ENCODE peak calls at places on chromosome 2, in five cellular contexts. One of them, this sample, is unnamed.

GRCh38 chr2:219496781-219497494 is 1.8 kb upstream of the GMPPA start:
- DNase-seq in SK-N-SH: no peak
- DNase-seq in GM12878: no peak
- DNase-seq in HepG2: no peak
- DNase-seq in K562: no peak
- DNase-seq in this sample: no peak

GRCh38 chr2:235765181-235765820 is 271.5 kb downstream of the AGAP1 start:
- DNase-seq in K562: no peak
- DNase-seq in HepG2: no peak
- DNase-seq in GM12878: no peak
- DNase-seq in SK-N-SH: no peak
- DNase-seq in this sample: peak

GRCh38 chr2:205746408-205746785 is 64.1 kb downstream of the NRP2 start:
- DNase-seq in SK-N-SH: peak
- DNase-seq in K562: no peak
- DNase-seq in GM12878: no peak
- DNase-seq in HepG2: no peak
- DNase-seq in this sample: no peak

GRCh38 chr2:224576098-224576715 is 9.0 kb downstream of the CUL3 start:
- DNase-seq in K562: no peak
- DNase-seq in SK-N-SH: no peak
- DNase-seq in HepG2: no peak
- DNase-seq in GM12878: peak
- DNase-seq in this sample: no peak

GRCh38 chr2:26671691-26672090 is 20.8 kb upstream of the KCNK3 start:
- DNase-seq in K562: no peak
- DNase-seq in GM12878: no peak
- DNase-seq in SK-N-SH: no peak
- DNase-seq in HepG2: no peak
- DNase-seq in this sample: no peak

GRCh38 chr2:193303464-193303863 is 1108.7 kb upstream of the TMEFF2 start:
- DNase-seq in SK-N-SH: no peak
- DNase-seq in GM12878: no peak
- DNase-seq in HepG2: no peak
- DNase-seq in K562: no peak
- DNase-seq in this sample: no peak

GRCh38 chr2:237061356-237061755 is 24.3 kb upstream of the COPS8 start:
- DNase-seq in SK-N-SH: no peak
- DNase-seq in HepG2: no peak
- DNase-seq in GM12878: no peak
- DNase-seq in K562: no peak
- DNase-seq in this sample: no peak

GRCh38 chr2:55051026-55051866 is 995 bp upstream of the RTN4 start:
- DNase-seq in SK-N-SH: peak
- DNase-seq in GM12878: no peak
- DNase-seq in K562: peak
- DNase-seq in HepG2: peak
- DNase-seq in this sample: peak

GRCh38 chr2:18849841-18850578 is 260.6 kb upstream of the NT5C1B start:
- DNase-seq in GM12878: no peak
- DNase-seq in HepG2: no peak
- DNase-seq in K562: no peak
- DNase-seq in SK-N-SH: no peak
- DNase-seq in this sample: no peak

GRCh38 chr2:173175222-173175621 is 99.6 kb downstream of the MAP3K20 start:
- DNase-seq in GM12878: no peak
- DNase-seq in SK-N-SH: no peak
- DNase-seq in K562: no peak
- DNase-seq in HepG2: no peak
- DNase-seq in this sample: peak

GRCh38 chr2:159111346-159111922 is 143.0 kb downstream of the TANC1 start:
- DNase-seq in SK-N-SH: no peak
- DNase-seq in K562: no peak
- DNase-seq in GM12878: no peak
- DNase-seq in HepG2: peak
- DNase-seq in this sample: no peak

GRCh38 chr2:231693956-231694355 is 14.4 kb upstream of the PTMA start:
- DNase-seq in K562: no peak
- DNase-seq in HepG2: no peak
- DNase-seq in GM12878: no peak
- DNase-seq in SK-N-SH: no peak
- DNase-seq in this sample: no peak
- TF ChIP-seq MXI1 in K562: no peak
- TF ChIP-seq MXI1 in HepG2: no peak
- TF ChIP-seq MXI1 in GM12878: no peak
- TF ChIP-seq MXI1 in SK-N-SH: no peak
- TF ChIP-seq MXI1 in this sample: no peak

GRCh38 chr2:214730248-214730647 is 79.2 kb downstream of the BARD1 start:
- DNase-seq in K562: no peak
- DNase-seq in HepG2: no peak
- DNase-seq in GM12878: no peak
- DNase-seq in SK-N-SH: no peak
- DNase-seq in this sample: peak
- TF ChIP-seq MXI1 in K562: no peak
- TF ChIP-seq MXI1 in HepG2: no peak
- TF ChIP-seq MXI1 in GM12878: no peak
- TF ChIP-seq MXI1 in SK-N-SH: no peak
- TF ChIP-seq MXI1 in this sample: no peak

DNA sequence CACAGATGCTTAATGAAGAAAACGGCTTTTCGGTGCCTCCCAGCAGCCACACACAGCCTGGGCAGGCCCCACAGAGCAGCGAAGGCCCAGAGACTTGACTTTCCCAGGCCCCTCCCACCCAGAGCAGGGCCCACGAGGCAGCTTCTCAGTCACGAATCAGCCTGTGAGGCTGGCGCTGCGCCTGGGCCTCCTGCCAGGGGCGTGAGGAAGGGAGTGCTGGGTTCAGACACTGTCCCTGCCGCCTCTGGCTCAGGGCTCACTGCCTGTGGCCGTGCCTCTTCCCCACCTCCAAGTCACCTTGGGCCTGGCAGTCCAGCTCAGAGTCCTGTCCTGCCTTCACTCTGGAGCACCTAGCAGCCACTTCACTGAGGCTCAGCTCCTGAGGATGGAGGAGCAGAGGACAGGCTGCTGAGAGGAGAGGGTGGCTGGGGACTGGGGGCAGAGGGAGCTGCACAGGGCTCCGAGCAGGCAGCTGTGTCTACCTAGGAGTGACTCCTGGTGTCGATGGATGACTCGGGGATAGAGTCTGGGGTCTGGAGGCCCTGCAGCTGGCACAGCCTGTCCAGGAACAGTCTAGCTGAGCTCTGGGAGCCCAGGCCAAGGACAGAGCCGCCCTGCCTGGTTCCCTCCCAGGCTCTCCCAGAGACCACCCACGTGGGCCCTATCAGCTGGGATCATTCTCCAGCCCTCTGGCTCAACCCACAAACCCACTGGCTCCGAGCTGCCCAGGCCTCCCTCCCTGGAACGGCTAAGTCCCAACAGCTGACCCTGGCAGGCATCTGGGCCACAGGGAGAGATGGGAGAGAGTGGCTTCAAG is 36.4 kb upstream of the FOSL2 start:
- DNase-seq in HepG2: no peak
- DNase-seq in K562: peak
- DNase-seq in SK-N-SH: peak
- DNase-seq in GM12878: no peak
- DNase-seq in this sample: peak
- TF ChIP-seq MXI1 in HepG2: peak
- TF ChIP-seq MXI1 in K562: no peak
- TF ChIP-seq MXI1 in SK-N-SH: peak
- TF ChIP-seq MXI1 in GM12878: no peak
- TF ChIP-seq MXI1 in this sample: no peak

GRCh38 chr2:177478029-177478428 is 85.5 kb downstream of the AGPS start:
- DNase-seq in K562: peak
- DNase-seq in SK-N-SH: no peak
- DNase-seq in HepG2: no peak
- DNase-seq in GM12878: no peak
- DNase-seq in this sample: no peak
- TF ChIP-seq MXI1 in K562: no peak
- TF ChIP-seq MXI1 in SK-N-SH: no peak
- TF ChIP-seq MXI1 in HepG2: no peak
- TF ChIP-seq MXI1 in GM12878: no peak
- TF ChIP-seq MXI1 in this sample: no peak

DNA sequence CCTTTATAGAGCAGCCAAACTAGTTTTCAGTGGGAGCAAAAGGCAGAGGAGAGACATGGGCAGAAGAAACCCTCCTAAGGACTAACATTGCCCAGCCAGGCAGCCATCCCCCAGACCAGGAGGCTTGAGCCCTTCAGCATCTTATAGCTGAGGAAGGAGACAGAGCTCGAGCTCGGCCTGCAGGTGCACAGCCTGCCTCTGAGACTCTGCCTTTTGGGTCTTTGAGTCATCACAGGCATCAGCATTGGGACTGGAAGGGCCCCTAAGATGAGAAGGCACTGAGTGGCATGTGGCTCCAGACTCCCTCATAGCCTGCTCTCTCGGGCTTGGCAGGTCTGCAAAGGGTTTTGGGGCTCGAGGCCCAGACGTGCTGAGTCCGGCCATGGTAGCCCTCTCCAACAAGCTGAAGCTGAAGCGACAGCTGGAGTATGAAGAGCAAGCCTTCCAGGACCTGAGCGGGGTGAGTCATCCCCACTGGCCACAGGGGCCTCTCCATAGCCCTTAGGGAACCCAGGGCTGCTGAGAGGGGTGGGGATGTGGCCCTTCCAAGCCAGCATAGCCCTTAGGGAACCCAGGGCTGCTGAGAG is 84.1 kb downstream of the EPAS1 start:
- DNase-seq in GM12878: no peak
- DNase-seq in K562: no peak
- DNase-seq in SK-N-SH: no peak
- DNase-seq in HepG2: no peak
- DNase-seq in this sample: peak
- TF ChIP-seq MXI1 in GM12878: no peak
- TF ChIP-seq MXI1 in K562: no peak
- TF ChIP-seq MXI1 in SK-N-SH: no peak
- TF ChIP-seq MXI1 in HepG2: no peak
- TF ChIP-seq MXI1 in this sample: no peak

DNA sequence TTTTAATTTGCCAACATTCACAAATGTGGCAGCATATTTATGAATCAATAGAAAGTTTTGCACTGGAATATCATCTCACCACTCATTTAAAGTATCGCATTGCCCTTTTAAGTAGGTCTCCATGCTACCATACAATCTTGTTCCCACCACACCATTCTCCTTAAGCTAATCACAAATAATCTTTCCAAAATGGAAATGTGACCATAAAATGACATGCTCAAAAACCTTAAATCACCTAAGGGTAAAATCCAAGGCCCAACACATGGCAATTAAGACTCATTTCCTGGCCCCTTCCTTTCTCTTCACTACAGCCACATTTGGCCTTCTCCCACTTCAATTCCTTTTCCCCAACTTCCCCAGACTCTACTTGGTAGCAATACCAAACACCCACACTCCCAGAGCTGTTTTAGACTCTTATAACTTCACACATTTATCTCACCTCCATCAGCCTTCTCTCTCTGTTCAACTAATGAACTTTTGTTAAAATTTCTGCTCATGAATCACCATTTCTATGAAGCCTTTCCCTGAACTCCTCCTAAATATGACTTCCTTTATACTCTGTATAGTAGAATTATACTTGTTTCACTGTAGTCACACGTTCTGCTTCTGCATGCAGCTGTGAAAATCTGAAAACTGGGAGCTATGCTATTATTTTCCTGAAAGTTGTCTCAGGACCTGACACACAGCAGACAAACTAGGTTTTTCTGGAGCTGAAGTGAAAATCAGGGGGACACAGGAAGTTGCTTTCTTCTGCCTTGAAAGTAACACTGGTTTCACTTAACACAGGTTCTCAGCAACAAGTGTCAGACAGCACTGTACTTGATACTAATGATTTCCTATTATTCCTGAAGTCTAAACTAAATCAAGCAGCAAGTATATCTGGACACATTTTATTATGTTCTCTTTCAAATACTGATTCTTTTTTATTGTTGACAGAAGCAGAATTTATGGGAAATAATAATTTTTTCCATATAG is 303.9 kb downstream of the ZEB2 start:
- DNase-seq in SK-N-SH: no peak
- DNase-seq in GM12878: peak
- DNase-seq in K562: no peak
- DNase-seq in HepG2: no peak
- DNase-seq in this sample: no peak
- TF ChIP-seq MXI1 in SK-N-SH: no peak
- TF ChIP-seq MXI1 in GM12878: no peak
- TF ChIP-seq MXI1 in K562: no peak
- TF ChIP-seq MXI1 in HepG2: no peak
- TF ChIP-seq MXI1 in this sample: no peak

GRCh38 chr2:10091182-10091932 is 11.1 kb upstream of the CYS1 start:
- DNase-seq in SK-N-SH: no peak
- DNase-seq in K562: no peak
- DNase-seq in HepG2: no peak
- DNase-seq in GM12878: no peak
- DNase-seq in this sample: no peak
- TF ChIP-seq MXI1 in SK-N-SH: no peak
- TF ChIP-seq MXI1 in K562: no peak
- TF ChIP-seq MXI1 in HepG2: no peak
- TF ChIP-seq MXI1 in GM12878: no peak
- TF ChIP-seq MXI1 in this sample: no peak

This sample was measured in IMR-90.